ENCODE peak calls at places on chromosomes 4 and X, in nine cellular contexts. J is fibroblast of lung; R is lower lobe of right lung; B is activated T-helper 9 cell treated with anti-CD3 and anti-CD28 coated beads, Interleukin-2, amount 50 U/mL, for 16 hours; E is activated CD8-positive, alpha-beta memory T cell treated with anti-CD3 and anti-CD28 coated beads, Interleukin-2, amount 50 U/mL, for 48 hours; G is IMR-90; L is RKO; P is central memory CD4-positive, alpha-beta T cell; N is GM12891. S is an unnamed sample.

GRCh38 chr4:146442801-146443200 is 78.9 kb downstream of the SLC10A7 start:
- DNase-seq in J (peak), R (no peak), B (no peak), E (no peak), G (peak), L (peak), P (no peak), N (no peak), S (no peak)

GRCh38 chrX:103831342-103831802 is 685 bp downstream of the RAB9B start:
- DNase-seq in J (no peak), R (no peak), B (no peak), E (no peak), G (no peak), L (no peak), P (no peak), N (no peak), S (no peak)

GRCh38 chr4:2408401-2408958 is 10.0 kb downstream of the ZFYVE28 start:
- DNase-seq in J (no peak), R (no peak), B (no peak), E (peak), G (no peak), L (no peak), P (no peak), N (peak), S (no peak)

GRCh38 chrX:123140454-123140853 is 43.6 kb upstream of the GRIA3 start:
- DNase-seq in J (no peak), R (no peak), B (no peak), E (no peak), G (no peak), L (no peak), P (no peak), N (no peak), S (no peak)

GRCh38 chr4:121200795-121201472 is 36.8 kb upstream of the TNIP3 start:
- DNase-seq in J (no peak), R (no peak), B (no peak), E (no peak), G (no peak), L (no peak), P (no peak), N (no peak), S (no peak)

GRCh38 chr4:87916636-87917035 is 58.9 kb upstream of the SPP1 start:
- DNase-seq in J (peak), R (no peak), B (no peak), E (no peak), G (no peak), L (no peak), P (no peak), N (no peak), S (no peak)

GRCh38 chrX:53456254-53456653 is 22.1 kb upstream of the HSD17B10 start:
- DNase-seq in J (peak), R (no peak), B (no peak), E (no peak), G (peak), L (no peak), P (no peak), N (no peak), S (no peak)

GRCh38 chr4:112975567-112976355 is 73.7 kb upstream of the ANK2 start:
- DNase-seq in J (peak), R (no peak), B (no peak), E (no peak), G (no peak), L (no peak), P (no peak), N (no peak), S (no peak)

GRCh38 chr4:168528131-168528949 is 31.5 kb downstream of the PALLD start:
- DNase-seq in J (peak), R (no peak), B (no peak), E (no peak), G (peak), L (no peak), P (no peak), N (no peak), S (no peak)

GRCh38 chr4:2036866-2037265 is 22.3 kb upstream of the NAT8L start:
- DNase-seq in J (no peak), R (no peak), B (no peak), E (no peak), G (no peak), L (no peak), P (no peak), N (no peak), S (no peak)

GRCh38 chr4:67558493-67558892 is at the start of gene STAP1:
- DNase-seq in J (no peak), R (no peak), B (no peak), E (no peak), G (no peak), L (no peak), P (peak), N (no peak), S (no peak)

GRCh38 chr4:19492611-19493010 is 759.1 kb upstream of the SLIT2 start:
- DNase-seq in J (peak), R (no peak), B (no peak), E (no peak), G (peak), L (no peak), P (no peak), N (no peak), S (no peak)

GRCh38 chrX:69136546-69137331 is 28.5 kb downstream of the PJA1 start:
- DNase-seq in J (no peak), R (no peak), B (no peak), E (no peak), G (no peak), L (no peak), P (no peak), N (no peak), S (peak)

GRCh38 chr4:42570221-42570620 is 86.7 kb downstream of the ATP8A1 start:
- DNase-seq in J (no peak), R (peak), B (no peak), E (no peak), G (no peak), L (no peak), P (no peak), N (no peak), S (peak)

GRCh38 chrX:129980043-129980442 is 2.4 kb upstream of the BCORL1 start:
- DNase-seq in J (no peak), R (peak), B (peak), E (peak), G (no peak), L (no peak), P (no peak), N (no peak), S (peak)

GRCh38 chr4:188218392-188218791 is 79.2 kb downstream of the TRIML1 start:
- DNase-seq in J (no peak), R (no peak), B (no peak), E (no peak), G (no peak), L (no peak), P (no peak), N (no peak), S (no peak)

S was measured in psoas muscle.